ENCODE peak calls at places on chromosomes 11 and 22, in nine cellular contexts. One of them, this sample, is unnamed.

GRCh38 chr11:36215688-36216050 is 73.6 kb downstream of the COMMD9 start:
- DNase-seq in transverse colon: no peak
- DNase-seq in left cardiac atrium: no peak
- DNase-seq in right lobe of liver: no peak
- DNase-seq in effector memory CD4-positive, alpha-beta T cell: no peak
- DNase-seq in stimulated activated CD4-positive, alpha-beta T cell treated with anti-CD3 and anti-CD28 coated beads, TNF-alpha, amount 100 ng/mL, for 4 hours: no peak
- DNase-seq in pancreas: no peak
- DNase-seq in OCI-M1: no peak
- DNase-seq in AG20443: no peak
- DNase-seq in this sample: no peak

GRCh38 chr11:69699213-69699612 is 4.6 kb downstream of the FGF19 start:
- DNase-seq in left cardiac atrium: no peak
- DNase-seq in AG20443: peak; percentile 65
- DNase-seq in stimulated activated CD4-positive, alpha-beta T cell treated with anti-CD3 and anti-CD28 coated beads, TNF-alpha, amount 100 ng/mL, for 4 hours: no peak
- DNase-seq in transverse colon: no peak
- DNase-seq in right lobe of liver: no peak
- DNase-seq in effector memory CD4-positive, alpha-beta T cell: no peak
- DNase-seq in pancreas: no peak
- DNase-seq in OCI-M1: no peak
- DNase-seq in this sample: no peak

GRCh38 chr11:65976216-65977176 is 15.0 kb downstream of the SART1 start:
- DNase-seq in pancreas: no peak
- DNase-seq in effector memory CD4-positive, alpha-beta T cell: no peak
- DNase-seq in AG20443: peak; percentile 5
- DNase-seq in OCI-M1: no peak
- DNase-seq in transverse colon: no peak
- DNase-seq in right lobe of liver: no peak
- DNase-seq in left cardiac atrium: no peak
- DNase-seq in stimulated activated CD4-positive, alpha-beta T cell treated with anti-CD3 and anti-CD28 coated beads, TNF-alpha, amount 100 ng/mL, for 4 hours: no peak
- DNase-seq in this sample: no peak

GRCh38 chr11:68002943-68003845 is 703 bp downstream of the UNC93B1 start:
- DNase-seq in AG20443: peak; percentile 43
- DNase-seq in effector memory CD4-positive, alpha-beta T cell: peak; percentile 46
- DNase-seq in left cardiac atrium: no peak
- DNase-seq in pancreas: peak; percentile 63
- DNase-seq in transverse colon: peak; percentile 77
- DNase-seq in stimulated activated CD4-positive, alpha-beta T cell treated with anti-CD3 and anti-CD28 coated beads, TNF-alpha, amount 100 ng/mL, for 4 hours: peak; percentile 30
- DNase-seq in right lobe of liver: no peak
- DNase-seq in OCI-M1: no peak
- DNase-seq in this sample: no peak

GRCh38 chr11:120337896-120338840 is 2.0 kb downstream of the ARHGEF12 start:
- DNase-seq in OCI-M1: peak; percentile 78
- DNase-seq in right lobe of liver: no peak
- DNase-seq in stimulated activated CD4-positive, alpha-beta T cell treated with anti-CD3 and anti-CD28 coated beads, TNF-alpha, amount 100 ng/mL, for 4 hours: no peak
- DNase-seq in transverse colon: no peak
- DNase-seq in pancreas: no peak
- DNase-seq in AG20443: peak; percentile 13
- DNase-seq in effector memory CD4-positive, alpha-beta T cell: no peak
- DNase-seq in left cardiac atrium: no peak
- DNase-seq in this sample: no peak

GRCh38 chr22:45860201-45860600 is 116.8 kb downstream of the WNT7B start:
- DNase-seq in OCI-M1: no peak
- DNase-seq in transverse colon: no peak
- DNase-seq in effector memory CD4-positive, alpha-beta T cell: no peak
- DNase-seq in right lobe of liver: no peak
- DNase-seq in stimulated activated CD4-positive, alpha-beta T cell treated with anti-CD3 and anti-CD28 coated beads, TNF-alpha, amount 100 ng/mL, for 4 hours: no peak
- DNase-seq in left cardiac atrium: no peak
- DNase-seq in AG20443: no peak
- DNase-seq in pancreas: no peak
- DNase-seq in this sample: no peak

GRCh38 chr11:102085864-102086551 is 24.2 kb upstream of the YAP1 start:
- DNase-seq in pancreas: no peak
- DNase-seq in right lobe of liver: no peak
- DNase-seq in stimulated activated CD4-positive, alpha-beta T cell treated with anti-CD3 and anti-CD28 coated beads, TNF-alpha, amount 100 ng/mL, for 4 hours: no peak
- DNase-seq in left cardiac atrium: no peak
- DNase-seq in transverse colon: no peak
- DNase-seq in effector memory CD4-positive, alpha-beta T cell: no peak
- DNase-seq in AG20443: no peak
- DNase-seq in OCI-M1: no peak
- DNase-seq in this sample: no peak

GRCh38 chr11:86693501-86693900 is 21.1 kb upstream of the ME3 start:
- DNase-seq in AG20443: no peak
- DNase-seq in transverse colon: no peak
- DNase-seq in effector memory CD4-positive, alpha-beta T cell: no peak
- DNase-seq in stimulated activated CD4-positive, alpha-beta T cell treated with anti-CD3 and anti-CD28 coated beads, TNF-alpha, amount 100 ng/mL, for 4 hours: no peak
- DNase-seq in pancreas: no peak
- DNase-seq in OCI-M1: no peak
- DNase-seq in right lobe of liver: no peak
- DNase-seq in left cardiac atrium: no peak
- DNase-seq in this sample: no peak

GRCh38 chr22:27668828-27669797 is 132.4 kb downstream of the MN1 start:
- DNase-seq in transverse colon: peak; percentile 56
- DNase-seq in left cardiac atrium: peak; percentile 88
- DNase-seq in stimulated activated CD4-positive, alpha-beta T cell treated with anti-CD3 and anti-CD28 coated beads, TNF-alpha, amount 100 ng/mL, for 4 hours: no peak
- DNase-seq in OCI-M1: peak; percentile 76
- DNase-seq in pancreas: peak; percentile 25
- DNase-seq in right lobe of liver: no peak
- DNase-seq in effector memory CD4-positive, alpha-beta T cell: no peak
- DNase-seq in AG20443: peak; percentile 86
- DNase-seq in this sample: peak; percentile 62

GRCh38 chr22:27992294-27993165 is 73.5 kb upstream of the PITPNB start:
- DNase-seq in right lobe of liver: peak; percentile 46
- DNase-seq in AG20443: no peak
- DNase-seq in pancreas: no peak
- DNase-seq in OCI-M1: no peak
- DNase-seq in transverse colon: no peak
- DNase-seq in effector memory CD4-positive, alpha-beta T cell: no peak
- DNase-seq in left cardiac atrium: no peak
- DNase-seq in stimulated activated CD4-positive, alpha-beta T cell treated with anti-CD3 and anti-CD28 coated beads, TNF-alpha, amount 100 ng/mL, for 4 hours: no peak
- DNase-seq in this sample: no peak

GRCh38 chr11:11403763-11404725 is 51.0 kb upstream of the CSNK2A3 start:
- DNase-seq in right lobe of liver: no peak
- DNase-seq in transverse colon: no peak
- DNase-seq in AG20443: no peak
- DNase-seq in effector memory CD4-positive, alpha-beta T cell: no peak
- DNase-seq in left cardiac atrium: peak; percentile 40
- DNase-seq in OCI-M1: no peak
- DNase-seq in pancreas: no peak
- DNase-seq in stimulated activated CD4-positive, alpha-beta T cell treated with anti-CD3 and anti-CD28 coated beads, TNF-alpha, amount 100 ng/mL, for 4 hours: no peak
- DNase-seq in this sample: no peak

GRCh38 chr11:47412152-47412746 is 3.9 kb downstream of the SLC39A13 start:
- DNase-seq in effector memory CD4-positive, alpha-beta T cell: peak; percentile 34
- DNase-seq in right lobe of liver: peak; percentile 70
- DNase-seq in pancreas: peak; percentile 35
- DNase-seq in left cardiac atrium: no peak
- DNase-seq in OCI-M1: peak; percentile 70
- DNase-seq in stimulated activated CD4-positive, alpha-beta T cell treated with anti-CD3 and anti-CD28 coated beads, TNF-alpha, amount 100 ng/mL, for 4 hours: no peak
- DNase-seq in transverse colon: peak; percentile 57
- DNase-seq in AG20443: peak; percentile 62
- DNase-seq in this sample: peak; percentile 48

GRCh38 chr22:46007003-46007847 is 30.3 kb upstream of the WNT7B start:
- DNase-seq in AG20443: peak; percentile 61
- DNase-seq in stimulated activated CD4-positive, alpha-beta T cell treated with anti-CD3 and anti-CD28 coated beads, TNF-alpha, amount 100 ng/mL, for 4 hours: no peak
- DNase-seq in left cardiac atrium: peak; percentile 76
- DNase-seq in right lobe of liver: peak; percentile 65
- DNase-seq in transverse colon: peak; percentile 45
- DNase-seq in effector memory CD4-positive, alpha-beta T cell: no peak
- DNase-seq in OCI-M1: no peak
- DNase-seq in pancreas: no peak
- DNase-seq in this sample: no peak

GRCh38 chr11:86673055-86673843 is 833 bp upstream of the ME3 start:
- DNase-seq in transverse colon: no peak
- DNase-seq in pancreas: no peak
- DNase-seq in left cardiac atrium: no peak
- DNase-seq in AG20443: no peak
- DNase-seq in right lobe of liver: no peak
- DNase-seq in OCI-M1: no peak
- DNase-seq in effector memory CD4-positive, alpha-beta T cell: no peak
- DNase-seq in stimulated activated CD4-positive, alpha-beta T cell treated with anti-CD3 and anti-CD28 coated beads, TNF-alpha, amount 100 ng/mL, for 4 hours: no peak
- DNase-seq in this sample: no peak

GRCh38 chr11:67656278-67656922 is 5.9 kb upstream of the ACY3 start:
- DNase-seq in AG20443: no peak
- DNase-seq in right lobe of liver: no peak
- DNase-seq in OCI-M1: peak; percentile 74
- DNase-seq in left cardiac atrium: no peak
- DNase-seq in stimulated activated CD4-positive, alpha-beta T cell treated with anti-CD3 and anti-CD28 coated beads, TNF-alpha, amount 100 ng/mL, for 4 hours: no peak
- DNase-seq in pancreas: no peak
- DNase-seq in effector memory CD4-positive, alpha-beta T cell: no peak
- DNase-seq in transverse colon: no peak
- DNase-seq in this sample: peak; percentile 73

GRCh38 chr11:81237139-81237538 is 1496.5 kb downstream of the FAM181B start:
- DNase-seq in OCI-M1: peak; percentile 93
- DNase-seq in left cardiac atrium: no peak
- DNase-seq in effector memory CD4-positive, alpha-beta T cell: no peak
- DNase-seq in transverse colon: no peak
- DNase-seq in pancreas: no peak
- DNase-seq in AG20443: peak; percentile 6
- DNase-seq in stimulated activated CD4-positive, alpha-beta T cell treated with anti-CD3 and anti-CD28 coated beads, TNF-alpha, amount 100 ng/mL, for 4 hours: no peak
- DNase-seq in right lobe of liver: no peak
- DNase-seq in this sample: peak; percentile 49

GRCh38 chr11:86442827-86443226 is 68.1 kb downstream of the CCDC81 start:
- DNase-seq in right lobe of liver: no peak
- DNase-seq in left cardiac atrium: peak; percentile 37
- DNase-seq in stimulated activated CD4-positive, alpha-beta T cell treated with anti-CD3 and anti-CD28 coated beads, TNF-alpha, amount 100 ng/mL, for 4 hours: no peak
- DNase-seq in AG20443: peak; percentile 26
- DNase-seq in effector memory CD4-positive, alpha-beta T cell: no peak
- DNase-seq in OCI-M1: no peak
- DNase-seq in transverse colon: no peak
- DNase-seq in pancreas: no peak
- DNase-seq in this sample: no peak

GRCh38 chr11:42647993-42648392 is 663.8 kb upstream of the API5 start:
- DNase-seq in pancreas: no peak
- DNase-seq in AG20443: no peak
- DNase-seq in left cardiac atrium: no peak
- DNase-seq in right lobe of liver: no peak
- DNase-seq in effector memory CD4-positive, alpha-beta T cell: no peak
- DNase-seq in OCI-M1: no peak
- DNase-seq in stimulated activated CD4-positive, alpha-beta T cell treated with anti-CD3 and anti-CD28 coated beads, TNF-alpha, amount 100 ng/mL, for 4 hours: no peak
- DNase-seq in transverse colon: no peak
- DNase-seq in this sample: no peak

GRCh38 chr11:108498046-108498815 is at the start of gene POGLUT3:
- DNase-seq in left cardiac atrium: peak; percentile 75
- DNase-seq in OCI-M1: peak; percentile 18
- DNase-seq in stimulated activated CD4-positive, alpha-beta T cell treated with anti-CD3 and anti-CD28 coated beads, TNF-alpha, amount 100 ng/mL, for 4 hours: peak; percentile 18
- DNase-seq in pancreas: peak; percentile 49
- DNase-seq in right lobe of liver: peak; percentile 76
- DNase-seq in transverse colon: peak; percentile 64
- DNase-seq in AG20443: peak; percentile 86
- DNase-seq in effector memory CD4-positive, alpha-beta T cell: peak; percentile 27
- DNase-seq in this sample: peak; percentile 68

GRCh38 chr11:116193321-116194114 is 579.3 kb downstream of the BUD13 start:
- DNase-seq in effector memory CD4-positive, alpha-beta T cell: no peak
- DNase-seq in pancreas: peak; percentile 58
- DNase-seq in left cardiac atrium: no peak
- DNase-seq in OCI-M1: no peak
- DNase-seq in AG20443: peak; percentile 70
- DNase-seq in transverse colon: peak; percentile 60
- DNase-seq in stimulated activated CD4-positive, alpha-beta T cell treated with anti-CD3 and anti-CD28 coated beads, TNF-alpha, amount 100 ng/mL, for 4 hours: no peak
- DNase-seq in right lobe of liver: no peak
- DNase-seq in this sample: no peak

GRCh38 chr22:19855504-19856409 is 1.1 kb upstream of the GNB1L start:
- DNase-seq in AG20443: peak; percentile 67
- DNase-seq in effector memory CD4-positive, alpha-beta T cell: peak; percentile 40
- DNase-seq in left cardiac atrium: peak; percentile 77
- DNase-seq in stimulated activated CD4-positive, alpha-beta T cell treated with anti-CD3 and anti-CD28 coated beads, TNF-alpha, amount 100 ng/mL, for 4 hours: peak; percentile 50
- DNase-seq in OCI-M1: peak; percentile 91
- DNase-seq in transverse colon: peak; percentile 59
- DNase-seq in right lobe of liver: peak; percentile 72
- DNase-seq in pancreas: peak; percentile 46
- DNase-seq in this sample: peak; percentile 86

GRCh38 chr22:48782817-48783511 is 1044.7 kb downstream of the BRD1 start:
- DNase-seq in left cardiac atrium: no peak
- DNase-seq in pancreas: no peak
- DNase-seq in effector memory CD4-positive, alpha-beta T cell: no peak
- DNase-seq in AG20443: no peak
- DNase-seq in transverse colon: no peak
- DNase-seq in OCI-M1: peak; percentile 9
- DNase-seq in right lobe of liver: no peak
- DNase-seq in stimulated activated CD4-positive, alpha-beta T cell treated with anti-CD3 and anti-CD28 coated beads, TNF-alpha, amount 100 ng/mL, for 4 hours: no peak
- DNase-seq in this sample: no peak

GRCh38 chr11:99766816-99767215 is 746.1 kb downstream of the CNTN5 start:
- DNase-seq in pancreas: no peak
- DNase-seq in stimulated activated CD4-positive, alpha-beta T cell treated with anti-CD3 and anti-CD28 coated beads, TNF-alpha, amount 100 ng/mL, for 4 hours: no peak
- DNase-seq in right lobe of liver: no peak
- DNase-seq in transverse colon: no peak
- DNase-seq in AG20443: no peak
- DNase-seq in left cardiac atrium: no peak
- DNase-seq in OCI-M1: peak; percentile 77
- DNase-seq in effector memory CD4-positive, alpha-beta T cell: no peak
- DNase-seq in this sample: no peak

GRCh38 chr11:70556884-70557741 is 158.8 kb downstream of the CTTN start:
- DNase-seq in transverse colon: peak; percentile 73
- DNase-seq in left cardiac atrium: no peak
- DNase-seq in effector memory CD4-positive, alpha-beta T cell: no peak
- DNase-seq in pancreas: no peak
- DNase-seq in OCI-M1: peak; percentile 79
- DNase-seq in stimulated activated CD4-positive, alpha-beta T cell treated with anti-CD3 and anti-CD28 coated beads, TNF-alpha, amount 100 ng/mL, for 4 hours: no peak
- DNase-seq in AG20443: peak; percentile 45
- DNase-seq in right lobe of liver: no peak
- DNase-seq in this sample: peak; percentile 13

GRCh38 chr22:41260871-41261270 is 20.1 kb upstream of the CHADL start:
- DNase-seq in OCI-M1: no peak
- DNase-seq in left cardiac atrium: peak; percentile 77
- DNase-seq in effector memory CD4-positive, alpha-beta T cell: no peak
- DNase-seq in AG20443: no peak
- DNase-seq in right lobe of liver: no peak
- DNase-seq in transverse colon: no peak
- DNase-seq in stimulated activated CD4-positive, alpha-beta T cell treated with anti-CD3 and anti-CD28 coated beads, TNF-alpha, amount 100 ng/mL, for 4 hours: no peak
- DNase-seq in pancreas: no peak
- DNase-seq in this sample: no peak

GRCh38 chr11:64086263-64086938 is 50.7 kb downstream of the FLRT1 start:
- DNase-seq in effector memory CD4-positive, alpha-beta T cell: no peak
- DNase-seq in stimulated activated CD4-positive, alpha-beta T cell treated with anti-CD3 and anti-CD28 coated beads, TNF-alpha, amount 100 ng/mL, for 4 hours: no peak
- DNase-seq in transverse colon: peak; percentile 27
- DNase-seq in right lobe of liver: no peak
- DNase-seq in AG20443: peak; percentile 59
- DNase-seq in OCI-M1: no peak
- DNase-seq in left cardiac atrium: no peak
- DNase-seq in pancreas: peak; percentile 59
- DNase-seq in this sample: no peak

GRCh38 chr22:39658367-39658766 is 87.8 kb downstream of the CACNA1I start:
- DNase-seq in AG20443: no peak
- DNase-seq in effector memory CD4-positive, alpha-beta T cell: peak; percentile 25
- DNase-seq in left cardiac atrium: no peak
- DNase-seq in pancreas: no peak
- DNase-seq in right lobe of liver: no peak
- DNase-seq in stimulated activated CD4-positive, alpha-beta T cell treated with anti-CD3 and anti-CD28 coated beads, TNF-alpha, amount 100 ng/mL, for 4 hours: no peak
- DNase-seq in transverse colon: peak; percentile 13
- DNase-seq in OCI-M1: peak; percentile 61
- DNase-seq in this sample: no peak

GRCh38 chr11:70233511-70233919 is 30.4 kb downstream of the FADD start:
- DNase-seq in right lobe of liver: no peak
- DNase-seq in stimulated activated CD4-positive, alpha-beta T cell treated with anti-CD3 and anti-CD28 coated beads, TNF-alpha, amount 100 ng/mL, for 4 hours: no peak
- DNase-seq in effector memory CD4-positive, alpha-beta T cell: no peak
- DNase-seq in AG20443: peak; percentile 65
- DNase-seq in left cardiac atrium: no peak
- DNase-seq in OCI-M1: no peak
- DNase-seq in pancreas: no peak
- DNase-seq in transverse colon: peak; percentile 39
- DNase-seq in this sample: no peak

GRCh38 chr22:40258463-40259046 is 80.8 kb downstream of the TNRC6B start:
- DNase-seq in right lobe of liver: no peak
- DNase-seq in OCI-M1: no peak
- DNase-seq in transverse colon: no peak
- DNase-seq in left cardiac atrium: no peak
- DNase-seq in effector memory CD4-positive, alpha-beta T cell: no peak
- DNase-seq in AG20443: no peak
- DNase-seq in stimulated activated CD4-positive, alpha-beta T cell treated with anti-CD3 and anti-CD28 coated beads, TNF-alpha, amount 100 ng/mL, for 4 hours: no peak
- DNase-seq in pancreas: no peak
- DNase-seq in this sample: no peak

GRCh38 chr11:67292671-67293070 is 3.6 kb downstream of the ANKRD13D start:
- DNase-seq in right lobe of liver: no peak
- DNase-seq in effector memory CD4-positive, alpha-beta T cell: no peak
- DNase-seq in stimulated activated CD4-positive, alpha-beta T cell treated with anti-CD3 and anti-CD28 coated beads, TNF-alpha, amount 100 ng/mL, for 4 hours: no peak
- DNase-seq in OCI-M1: no peak
- DNase-seq in pancreas: no peak
- DNase-seq in left cardiac atrium: no peak
- DNase-seq in transverse colon: no peak
- DNase-seq in AG20443: no peak
- DNase-seq in this sample: no peak

GRCh38 chr22:50207383-50208031 is 6.7 kb downstream of the SELENOO start:
- DNase-seq in pancreas: no peak
- DNase-seq in right lobe of liver: peak; percentile 55
- DNase-seq in OCI-M1: no peak
- DNase-seq in stimulated activated CD4-positive, alpha-beta T cell treated with anti-CD3 and anti-CD28 coated beads, TNF-alpha, amount 100 ng/mL, for 4 hours: no peak
- DNase-seq in left cardiac atrium: peak; percentile 48
- DNase-seq in transverse colon: peak; percentile 8
- DNase-seq in effector memory CD4-positive, alpha-beta T cell: no peak
- DNase-seq in AG20443: no peak
- DNase-seq in this sample: no peak